ENCODE peak calls at places on chromosomes 6 and 20, in four cellular contexts. Q is GM23338, C is bronchial epithelial cell, P is suprapubic skin. L is an unnamed sample.

GRCh38 chr20:48795058-48795457 is 32.7 kb downstream of the PREX1 start:
- DNase-seq in Q (no peak), C (no peak), P (no peak), L (no peak)

GRCh38 chr6:39924283-39924682 is 10.0 kb downstream of the MOCS1 start:
- DNase-seq in Q (no peak), P (no peak), C (no peak), L (no peak)

GRCh38 chr6:167399599-167399998 is 74.7 kb downstream of the TTLL2 start:
- DNase-seq in P (no peak), Q (no peak), C (no peak), L (no peak)

GRCh38 chr20:7248392-7248992 is 481.0 kb downstream of the BMP2 start:
- DNase-seq in P (no peak), C (no peak), Q (no peak), L (no peak)

GRCh38 chr6:35725721-35726438 is 11.0 kb upstream of the ARMC12 start:
- DNase-seq in C (no peak), Q (no peak), P (peak; percentile 87), L (peak; percentile 88)

GRCh38 chr6:7505196-7505699 is 36.2 kb upstream of the DSP start:
- DNase-seq in Q (peak; percentile 77), C (peak; percentile 100), P (peak; percentile 74), L (peak; percentile 81)

GRCh38 chr20:51966296-51966971 is 164.1 kb upstream of the SALL4 start:
- DNase-seq in C (peak; percentile 70), Q (peak; percentile 95), P (no peak), L (peak; percentile 91)

GRCh38 chr6:46184114-46184513 is 13.3 kb upstream of the ENPP5 start:
- DNase-seq in Q (peak; percentile 24), P (no peak), C (peak; percentile 73), L (no peak)

GRCh38 chr20:32190608-32191415 is 16.7 kb downstream of the PLAGL2 start:
- DNase-seq in C (no peak), P (no peak), Q (peak; percentile 66), L (peak; percentile 86)

GRCh38 chr6:73086726-73087125 is 138.6 kb downstream of the KHDC1L start:
- DNase-seq in Q (no peak), P (no peak), C (no peak), L (no peak)

GRCh38 chr6:17001188-17001587 is 100.7 kb upstream of the STMND1 start:
- DNase-seq in Q (no peak), P (no peak), C (no peak), L (no peak)

GRCh38 chr6:142887534-142887933 is 57.4 kb downstream of the HIVEP2 start:
- DNase-seq in C (no peak), Q (no peak), P (no peak), L (no peak)

GRCh38 chr6:127951172-127951995 is 50.5 kb upstream of the THEMIS start:
- DNase-seq in C (no peak), Q (no peak), P (no peak), L (no peak)

GRCh38 chr20:18739785-18740184 is 73.8 kb upstream of the SCP2D1 start:
- DNase-seq in P (no peak), Q (peak; percentile 50), C (no peak), L (no peak)

GRCh38 chr6:1607557-1608221 is 2.0 kb upstream of the FOXC1 start:
- DNase-seq in P (no peak), Q (peak; percentile 94), C (peak; percentile 12), L (peak; percentile 83)

GRCh38 chr6:156029296-156029985 is 573.8 kb upstream of the NOX3 start:
- DNase-seq in C (no peak), Q (no peak), P (no peak), L (no peak)

GRCh38 chr20:9510926-9511325 is 3.5 kb upstream of the LAMP5 start:
- DNase-seq in C (no peak), P (no peak), Q (no peak), L (no peak)

GRCh38 chr20:4959582-4959981 is 41.7 kb downstream of the SLC23A2 start:
- DNase-seq in P (no peak), Q (no peak), C (no peak), L (no peak)

GRCh38 chr20:23257848-23258746 is 92.5 kb upstream of the NXT1 start:
- DNase-seq in P (no peak), Q (no peak), C (peak; percentile 82), L (peak; percentile 93)

GRCh38 chr6:71621918-71622519 is 264.3 kb upstream of the RIMS1 start:
- DNase-seq in P (no peak), C (peak; percentile 37), Q (peak; percentile 58), L (no peak)

GRCh38 chr20:38255389-38255788 is 5.1 kb downstream of the KIAA1755 start:
- DNase-seq in Q (no peak), C (no peak), P (peak; percentile 38), L (peak; percentile 91)

GRCh38 chr20:58691773-58692578 is 624 bp upstream of the NPEPL1 start:
- DNase-seq in P (peak; percentile 85), C (peak; percentile 27), Q (no peak), L (peak; percentile 69)

GRCh38 chr6:52065621-52066020 is 21.8 kb downstream of the PKHD1 start:
- DNase-seq in C (peak; percentile 95), P (no peak), Q (no peak), L (no peak)

GRCh38 chr20:25198663-25199363 is 3.3 kb downstream of the ENTPD6 start:
- DNase-seq in Q (no peak), P (peak; percentile 62), C (no peak), L (no peak)

GRCh38 chr6:22117663-22118062 is 179.2 kb downstream of the PRL start:
- DNase-seq in Q (no peak), P (no peak), C (no peak), L (no peak)

GRCh38 chr6:128570439-128571063 is 50.2 kb upstream of the PTPRK start:
- DNase-seq in Q (no peak), P (no peak), C (peak; percentile 69), L (peak; percentile 35)

GRCh38 chr6:151675746-151676459 is 131.6 kb upstream of the ESR1 start:
- DNase-seq in C (peak; percentile 49), P (no peak), Q (peak; percentile 85), L (no peak)

GRCh38 chr20:4720121-4720976 is 1.4 kb upstream of the PRND start:
- DNase-seq in C (peak; percentile 70), Q (peak; percentile 90), P (peak; percentile 78), L (peak; percentile 90)

GRCh38 chr6:98529364-98529763 is 305.0 kb upstream of the POU3F2 start:
- DNase-seq in P (no peak), C (no peak), Q (peak; percentile 26), L (no peak)

GRCh38 chr20:8082999-8083398 is 49.1 kb upstream of the PLCB1 start:
- DNase-seq in C (no peak), Q (no peak), P (no peak), L (no peak)

GRCh38 chr20:59831024-59831900 is 102.2 kb downstream of the SYCP2 start:
- DNase-seq in C (peak; percentile 64), Q (peak; percentile 21), P (peak; percentile 24), L (no peak)

GRCh38 chr6:107840636-107841264 is 16.6 kb upstream of the SCML4 start:
- DNase-seq in P (no peak), Q (no peak), C (no peak), L (no peak)
- H3K4me3 ChIP-seq in P (no peak overlapping the region), Q (no peak overlapping the region), C (no peak overlapping the region), L (no peak overlapping the region)

GRCh38 chr20:21031666-21032065 is 74.5 kb downstream of the LINC00237 start:
- DNase-seq in C (no peak), P (no peak), Q (no peak), L (no peak)
- H3K27me3 ChIP-seq in C (no peaks in the 10 kb centered on the region), P (no peaks in the 10 kb centered on the region), Q (no peaks in the 10 kb centered on the region), L (no peaks in the 10 kb centered on the region)

GRCh38 chr6:15509335-15509933 is 153.4 kb downstream of the DTNBP1 start:
- DNase-seq in C (no peak), Q (no peak), P (peak; percentile 33), L (peak; percentile 44)
- TF ChIP-seq CTCF in C (no peak), Q (no peak), P (no peak), L (no peak)

DNA sequence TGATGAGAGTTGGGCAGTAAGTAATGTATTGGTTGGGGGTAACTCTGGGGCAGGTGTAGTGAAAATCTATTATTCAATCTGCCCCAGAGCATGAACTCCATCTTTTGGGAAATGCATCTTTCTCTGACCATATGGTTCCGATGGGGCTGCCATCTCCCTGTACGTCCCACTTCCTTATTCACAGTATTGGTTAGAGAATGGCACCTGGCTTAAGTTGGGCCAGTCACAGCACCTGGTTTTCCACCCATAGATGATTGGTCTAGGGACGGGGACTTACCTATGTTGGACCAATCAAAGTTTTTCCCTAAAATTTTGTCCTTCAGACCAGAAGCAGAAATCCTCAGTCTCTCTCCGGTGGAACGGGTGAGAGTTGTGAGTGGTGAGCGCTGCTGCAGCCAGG is 2.2 kb upstream of the RALY start:
- DNase-seq in P (no peak), Q (no peak), C (no peak), L (no peak)
- H3K4me3 ChIP-seq in P (no peak overlapping the region), Q (peak overlapping the region; percentile 100), C (no peak overlapping the region), L (no peak overlapping the region)